ENCODE peak calls at places on chromosome X, in six cellular contexts. D is body of pancreas, K is BE2C, X is NT2/D1, O is fibroblast of lung, T is mesendoderm. L is an unnamed sample. For H3K4me1, the result is how much of the 10 kb centered on the place peaks cover.

GRCh38 chrX:107731831-107732502 is 43.6 kb downstream of the TSC22D3 start:
- DNase-seq in D (peak), K (peak), X (peak), O (peak), T (peak), L (no peak)

GRCh38 chrX:132165651-132166050 is 37.8 kb upstream of the FRMD7 start:
- DNase-seq in D (no peak), K (no peak), X (no peak), O (peak), T (no peak), L (no peak)

GRCh38 chrX:115694028-115694427 is 133.1 kb downstream of the PLS3 start:
- DNase-seq in D (no peak), K (no peak), X (no peak), O (no peak), T (no peak), L (no peak)

GRCh38 chrX:155819966-155820491 is 61.1 kb upstream of the VAMP7 start:
- DNase-seq in D (peak), K (peak), X (peak), O (peak), T (peak), L (peak)

GRCh38 chrX:133542476-133542875 is 127.2 kb upstream of the GPC4 start:
- DNase-seq in D (no peak), K (no peak), X (no peak), O (peak), T (no peak), L (no peak)

GRCh38 chrX:31038585-31039326 is 33.1 kb downstream of the FTHL17 start:
- DNase-seq in D (peak), K (peak), X (peak), O (peak), T (peak), L (no peak)

GRCh38 chrX:94721386-94721785 is 1047.4 kb downstream of the FAM133A start:
- DNase-seq in D (no peak), K (no peak), X (no peak), O (no peak), T (no peak), L (no peak)

GRCh38 chrX:108122748-108123147 is 31.2 kb downstream of the ATG4A start:
- DNase-seq in D (no peak), K (no peak), X (no peak), O (peak), T (no peak), L (no peak)

GRCh38 chrX:17065100-17065499 is 118.6 kb downstream of the REPS2 start:
- DNase-seq in D (no peak), K (no peak), X (no peak), O (no peak), T (no peak), L (no peak)

GRCh38 chrX:104324871-104325585 is 70.3 kb upstream of the ESX1 start:
- DNase-seq in D (no peak), K (no peak), X (no peak), O (no peak), T (no peak), L (no peak)

GRCh38 chrX:21963736-21964135 is 23.2 kb downstream of the SMS start:
- DNase-seq in D (no peak), K (no peak), X (no peak), O (peak), T (no peak), L (no peak)

GRCh38 chrX:153657161-153657560 is 10.2 kb downstream of the DUSP9 start:
- DNase-seq in D (no peak), K (no peak), X (no peak), O (no peak), T (no peak), L (no peak)

GRCh38 chrX:43813898-43814297 is 68.4 kb downstream of the MAOB start:
- DNase-seq in D (no peak), K (peak), X (peak), O (peak), T (peak), L (no peak)

GRCh38 chrX:105662248-105662647 is 160.1 kb upstream of the NRK start:
- DNase-seq in D (no peak), K (no peak), X (no peak), O (no peak), T (no peak), L (no peak)

GRCh38 chrX:37357436-37357835 is 8.3 kb downstream of the PRRG1 start:
- DNase-seq in D (no peak), K (no peak), X (no peak), O (no peak), T (no peak), L (no peak)

GRCh38 chrX:46165411-46165810 is 379.8 kb downstream of the ZNF674 start:
- DNase-seq in D (no peak), K (no peak), X (no peak), O (peak), T (peak), L (no peak)

GRCh38 chrX:136961594-136962135 is 72.1 kb downstream of the GPR101 start:
- DNase-seq in D (no peak), K (no peak), X (no peak), O (no peak), T (no peak), L (no peak)

GRCh38 chrX:37603938-37604409 is 32.5 kb downstream of the LANCL3 start:
- DNase-seq in D (no peak), K (no peak), X (no peak), O (no peak), T (no peak), L (peak)

GRCh38 chrX:40152173-40152705 is 54.5 kb upstream of the BCOR start:
- DNase-seq in D (no peak), K (peak), X (no peak), O (no peak), T (peak), L (no peak)

GRCh38 chrX:40151211-40152172 is 53.7 kb upstream of the BCOR start:
- DNase-seq in D (no peak), K (no peak), X (no peak), O (no peak), T (peak), L (no peak)

GRCh38 chrX:40149286-40150175 is 51.8 kb upstream of the BCOR start:
- DNase-seq in D (no peak), K (no peak), X (no peak), O (no peak), T (no peak), L (no peak)

GRCh38 chrX:40148439-40149285 is 50.9 kb upstream of the BCOR start:
- DNase-seq in D (no peak), K (no peak), X (no peak), O (no peak), T (peak), L (no peak)

GRCh38 chrX:40150503-40150902 is 52.7 kb upstream of the BCOR start:
- DNase-seq in D (no peak), K (no peak), X (no peak), O (no peak), T (no peak), L (no peak)
- H3K4me1 ChIP-seq in D (half or more), K (under half), X (under half), O (under half), T (under half), L (under half)

GRCh38 chrX:69109036-69109663 is 56.1 kb downstream of the PJA1 start:
- DNase-seq in D (no peak), K (no peak), X (no peak), O (no peak), T (no peak), L (no peak)

GRCh38 chrX:69104756-69105434 is 60.4 kb downstream of the PJA1 start:
- DNase-seq in D (no peak), K (no peak), X (no peak), O (no peak), T (peak), L (no peak)

GRCh38 chrX:69109706-69110635 is 55.3 kb downstream of the PJA1 start:
- DNase-seq in D (no peak), K (peak), X (peak), O (peak), T (peak), L (no peak)

GRCh38 chrX:69107231-69107739 is 58.0 kb downstream of the PJA1 start:
- DNase-seq in D (peak), K (peak), X (peak), O (no peak), T (peak), L (no peak)

GRCh38 chrX:69107747-69108410 is 57.4 kb downstream of the PJA1 start:
- DNase-seq in D (no peak), K (peak), X (no peak), O (no peak), T (peak), L (no peak)
- H3K4me1 ChIP-seq in D (under half), K (under half), X (under half), O (under half), T (under half), L (under half)

DNA sequence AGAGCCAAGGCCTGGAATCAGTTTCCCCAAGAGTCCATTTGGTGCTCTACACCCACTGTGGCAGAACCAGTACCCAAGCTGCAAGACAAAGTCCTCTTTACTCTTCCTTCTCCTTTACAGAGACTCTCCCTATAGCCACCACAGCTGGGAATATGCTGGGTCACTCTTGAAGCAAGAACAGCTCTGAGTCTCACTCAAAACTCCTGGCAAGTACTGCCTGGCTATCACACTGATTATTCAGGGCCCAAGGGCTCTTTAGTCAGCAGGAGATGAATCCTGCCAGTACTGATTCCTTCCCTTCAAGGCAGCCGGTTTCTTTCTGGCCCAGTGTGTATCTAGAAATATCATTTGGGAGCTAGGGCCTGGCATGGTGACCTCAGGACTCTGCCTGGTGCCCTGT is 130.9 kb downstream of the AR start:
- DNase-seq in D (no peak), K (no peak), X (no peak), O (no peak), T (no peak), L (no peak)
- H3K4me1 ChIP-seq in D (under half), K (under half), X (under half), O (under half), T (under half), L (under half)

GRCh38 chrX:130085551-130085986 is 24.7 kb downstream of the ELF4 start:
- DNase-seq in D (no peak), K (no peak), X (no peak), O (no peak), T (no peak), L (no peak)

GRCh38 chrX:130082244-130083106 is 27.8 kb downstream of the ELF4 start:
- DNase-seq in D (peak), K (no peak), X (no peak), O (no peak), T (no peak), L (no peak)

GRCh38 chrX:130083107-130083490 is 27.2 kb downstream of the ELF4 start:
- DNase-seq in D (no peak), K (no peak), X (no peak), O (no peak), T (peak), L (no peak)

GRCh38 chrX:130084651-130085237 is 25.6 kb downstream of the ELF4 start:
- DNase-seq in D (no peak), K (no peak), X (no peak), O (no peak), T (no peak), L (peak)

DNA sequence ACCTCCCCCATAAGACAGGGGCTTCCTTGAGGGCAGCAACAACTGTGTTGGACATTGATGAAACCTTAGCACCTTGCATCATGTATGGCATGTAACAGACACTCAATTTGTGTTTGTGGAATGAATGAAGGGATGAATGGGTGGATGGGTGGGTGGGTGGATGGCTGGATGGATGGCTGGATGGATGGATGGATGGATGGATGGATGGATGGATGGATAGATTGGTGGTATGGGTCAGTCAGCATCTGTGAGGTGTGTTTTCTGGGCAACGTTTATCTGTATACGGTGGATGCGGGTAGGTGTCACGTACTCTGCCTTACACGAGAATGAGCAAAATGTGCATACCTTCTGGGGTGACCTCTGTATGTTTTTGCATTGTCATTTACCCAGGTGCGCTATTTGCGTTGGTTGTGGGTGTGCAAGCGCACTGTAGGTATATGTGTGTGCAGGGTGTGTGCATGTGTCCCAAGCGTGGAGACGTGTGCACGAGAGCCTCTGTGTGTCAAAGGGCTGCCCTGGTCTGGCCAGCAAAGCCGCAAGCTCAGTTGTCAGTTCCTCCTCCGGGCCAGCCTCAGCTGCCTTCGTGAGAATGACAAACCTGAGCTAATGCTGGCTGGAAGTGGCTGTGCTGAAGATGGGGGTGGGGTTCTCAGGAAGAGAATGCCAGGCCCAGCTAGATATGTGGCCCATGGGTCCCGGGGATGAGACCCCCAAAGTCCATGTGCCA is 26.5 kb downstream of the ELF4 start:
- DNase-seq in D (peak), K (no peak), X (no peak), O (no peak), T (no peak), L (no peak)
- H3K4me1 ChIP-seq in D (under half), K (under half), X (under half), O (under half), T (under half), L (under half)

L was measured in GM12878.